ENCODE peak calls at places on chromosome 1, in four cellular contexts. P is adrenal gland, D is mesendoderm, Y is MM.1S. H is an unnamed sample.
A peak's percentile ranks its signal among the peaks of the same experiment; 100 is the strongest.

GRCh38 chr1:106675558-106675957 is 380.9 kb upstream of the PRMT6 start:
- DNase-seq in P (no peak), D (no peak), Y (no peak), H (no peak)

GRCh38 chr1:154611150-154611865 is 3.3 kb upstream of the ADAR start:
- DNase-seq in P (no peak), D (peak; percentile 13), Y (no peak), H (no peak)

GRCh38 chr1:211474426-211474825 is 17.5 kb downstream of the RD3 start:
- DNase-seq in P (no peak), D (no peak), Y (no peak), H (no peak)

GRCh38 chr1:175270361-175270760 is 77.8 kb upstream of the KIAA0040 start:
- DNase-seq in P (no peak), D (no peak), Y (peak; percentile 4), H (no peak)

GRCh38 chr1:67590329-67590728 is 94.7 kb upstream of the GADD45A start:
- DNase-seq in P (peak; percentile 23), D (no peak), Y (no peak), H (no peak)

GRCh38 chr1:190067592-190067991 is 410.1 kb downstream of the BRINP3 start:
- DNase-seq in P (no peak), D (no peak), Y (no peak), H (no peak)

GRCh38 chr1:2372551-2373490 is 18.5 kb downstream of the MORN1 start:
- DNase-seq in P (peak; percentile 14), D (no peak), Y (no peak), H (no peak)

GRCh38 chr1:228270032-228270431 is 62.2 kb downstream of the OBSCN start:
- DNase-seq in P (no peak), D (no peak), Y (no peak), H (no peak)

DNA sequence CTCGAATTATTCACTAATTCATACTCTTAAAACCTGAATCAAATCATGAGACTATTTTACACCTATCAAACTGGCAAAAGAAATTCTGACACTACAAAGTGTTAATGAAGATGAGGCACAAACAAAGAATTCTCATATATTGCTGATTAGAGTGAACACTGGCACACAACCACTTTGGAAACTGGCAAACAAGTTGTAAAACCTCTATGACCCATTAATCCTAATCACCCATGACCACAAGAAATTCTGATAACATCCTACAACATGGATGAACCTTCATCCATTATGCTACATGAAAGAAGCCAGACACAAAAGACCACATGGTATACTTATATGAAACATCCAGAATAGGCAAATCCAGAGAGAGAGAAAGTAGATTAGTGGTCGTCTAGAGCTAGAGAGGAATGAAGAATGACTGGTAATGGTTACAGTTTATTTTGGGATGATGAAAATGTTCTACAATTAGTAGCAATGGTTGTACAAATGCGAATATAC is 8.5 kb downstream of the GPBP1L1 start:
- DNase-seq in P (no peak), D (no peak), Y (no peak), H (no peak)
- H3K4me1 ChIP-seq in P (peaks cover 38% of the 10 kb centered on the region), D (no peaks in the 10 kb centered on the region), Y (peaks cover 9% of the 10 kb centered on the region), H (peaks cover 95% of the 10 kb centered on the region)

DNA sequence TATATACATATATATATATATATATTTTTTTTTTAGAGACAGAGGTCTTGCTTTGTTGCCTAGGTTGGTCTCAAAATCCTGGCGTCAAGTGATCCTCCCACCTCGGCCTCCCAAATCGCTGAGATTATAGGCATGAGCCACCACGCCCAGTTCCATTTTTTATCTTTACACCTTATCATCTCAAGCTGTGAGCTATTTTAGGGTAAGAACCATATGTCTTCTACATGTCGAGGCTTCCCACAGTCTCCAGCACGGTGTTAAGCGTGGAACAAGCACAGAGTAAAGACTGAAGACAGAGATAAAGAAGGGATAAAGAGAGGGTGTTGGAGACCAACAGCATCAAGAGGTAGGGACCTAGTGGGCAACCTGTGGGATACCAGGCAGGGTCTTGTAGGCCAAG is 14.2 kb downstream of the ARHGEF2 start:
- DNase-seq in P (no peak), D (peak; percentile 56), Y (no peak), H (no peak)
- H3K4me1 ChIP-seq in P (no peaks in the 10 kb centered on the region), D (no peaks in the 10 kb centered on the region), Y (peaks cover 38% of the 10 kb centered on the region), H (peaks cover 42% of the 10 kb centered on the region)

GRCh38 chr1:232555581-232556189 is 74.2 kb downstream of the SIPA1L2 start:
- DNase-seq in P (no peak), D (peak; percentile 67), Y (no peak), H (no peak)
- H3K4me1 ChIP-seq in P (no peaks in the 10 kb centered on the region), D (peaks cover 48% of the 10 kb centered on the region), Y (no peaks in the 10 kb centered on the region), H (peaks cover 9% of the 10 kb centered on the region)

GRCh38 chr1:188386666-188387065 is 1557.9 kb downstream of the PLA2G4A start:
- DNase-seq in P (no peak), D (no peak), Y (no peak), H (no peak)

GRCh38 chr1:188386161-188386560 is 1557.4 kb downstream of the PLA2G4A start:
- DNase-seq in P (no peak), D (peak; percentile 26), Y (no peak), H (no peak)
- H3K4me1 ChIP-seq in P (no peaks in the 10 kb centered on the region), D (no peaks in the 10 kb centered on the region), Y (no peaks in the 10 kb centered on the region), H (no peaks in the 10 kb centered on the region)

GRCh38 chr1:219965285-219965684 is 36.9 kb upstream of the SLC30A10 start:
- DNase-seq in P (no peak), D (peak; percentile 74), Y (no peak), H (no peak)
- H3K4me1 ChIP-seq in P (no peaks in the 10 kb centered on the region), D (no peaks in the 10 kb centered on the region), Y (no peaks in the 10 kb centered on the region), H (no peaks in the 10 kb centered on the region)

GRCh38 chr1:14739433-14739832 is 140.9 kb downstream of the KAZN start:
- DNase-seq in P (no peak), D (no peak), Y (no peak), H (no peak)

GRCh38 chr1:14738235-14738634 is 139.8 kb downstream of the KAZN start:
- DNase-seq in P (no peak), D (no peak), Y (no peak), H (no peak)

GRCh38 chr1:14738647-14739046 is 140.2 kb downstream of the KAZN start:
- DNase-seq in P (no peak), D (no peak), Y (no peak), H (no peak)

GRCh38 chr1:14735861-14736260 is 137.4 kb downstream of the KAZN start:
- DNase-seq in P (no peak), D (no peak), Y (no peak), H (no peak)

DNA sequence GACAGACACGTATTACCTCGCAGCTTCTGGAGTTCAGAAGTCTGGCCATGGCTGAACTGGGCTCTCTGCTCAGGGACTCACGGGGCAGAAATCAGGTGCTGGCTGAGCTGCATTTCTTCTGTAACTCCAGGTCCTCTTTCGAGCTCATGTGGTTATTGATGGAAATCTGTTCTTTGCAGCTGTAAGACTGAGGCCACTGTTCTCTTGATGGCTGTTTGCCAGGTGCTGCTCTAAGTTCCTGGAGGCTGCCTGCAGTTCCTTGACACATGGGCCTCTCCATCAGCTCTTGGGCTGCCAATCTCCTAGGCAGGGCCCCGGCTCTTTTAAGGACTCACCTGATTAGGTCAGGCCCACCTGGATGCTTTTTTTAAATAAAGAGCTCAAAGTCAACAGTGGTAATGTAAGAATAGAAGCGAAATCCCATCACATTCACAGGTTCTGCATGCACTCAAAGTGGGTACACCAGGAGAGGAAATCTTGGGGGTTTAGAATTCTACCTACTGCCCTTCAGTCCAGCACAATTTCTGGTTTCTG is 139.1 kb downstream of the KAZN start:
- DNase-seq in P (no peak), D (no peak), Y (no peak), H (no peak)
- H3K4me1 ChIP-seq in P (no peaks in the 10 kb centered on the region), D (peaks cover 29% of the 10 kb centered on the region), Y (no peaks in the 10 kb centered on the region), H (no peaks in the 10 kb centered on the region)

GRCh38 chr1:225882008-225882698 is at the start of gene TMEM63A:
- DNase-seq in P (peak; percentile 93), D (peak; percentile 93), Y (peak; percentile 97), H (peak; percentile 88)
- H3K4me1 ChIP-seq in P (peaks cover 28% of the 10 kb centered on the region), D (peaks cover 5% of the 10 kb centered on the region), Y (peaks cover 41% of the 10 kb centered on the region), H (peaks cover 47% of the 10 kb centered on the region)

DNA sequence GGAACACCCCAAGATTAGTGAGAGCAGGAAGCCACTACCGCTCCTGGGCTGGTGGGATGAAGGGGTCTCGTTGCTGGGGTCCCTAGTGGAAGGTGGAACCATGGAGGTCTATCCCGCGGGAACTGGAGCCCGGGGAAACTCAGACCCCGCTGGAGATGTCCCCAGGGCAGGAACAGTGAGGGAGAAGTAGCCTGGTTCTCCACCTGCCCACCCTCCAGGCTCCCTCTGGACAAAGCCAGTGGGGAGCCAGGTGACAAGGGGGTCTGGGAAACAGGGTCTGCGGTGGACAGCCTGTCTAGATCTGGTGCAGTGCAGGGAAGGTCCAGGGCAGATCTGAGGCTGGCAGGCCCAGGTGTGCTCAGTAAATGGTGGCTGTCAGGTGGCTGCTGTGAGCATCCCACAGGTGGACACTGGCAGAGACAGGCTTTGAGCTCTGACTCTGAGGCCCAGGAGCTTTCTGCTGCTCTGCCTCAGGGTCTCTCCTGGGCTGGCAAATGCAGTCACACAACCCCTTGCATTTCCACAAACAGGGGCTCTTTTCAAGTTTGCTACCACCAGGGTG is 88.0 kb upstream of the TLR5 start:
- DNase-seq in P (no peak), D (no peak), Y (no peak), H (no peak)
- H3K4me1 ChIP-seq in P (no peaks in the 10 kb centered on the region), D (no peaks in the 10 kb centered on the region), Y (no peaks in the 10 kb centered on the region), H (peaks cover 68% of the 10 kb centered on the region)

GRCh38 chr1:223724376-223724775 is 12.0 kb downstream of the CAPN2 start:
- DNase-seq in P (no peak), D (no peak), Y (no peak), H (no peak)
- H3K4me1 ChIP-seq in P (peaks cover 36% of the 10 kb centered on the region), D (peaks cover 13% of the 10 kb centered on the region), Y (peaks cover 41% of the 10 kb centered on the region), H (peaks cover 80% of the 10 kb centered on the region)

DNA sequence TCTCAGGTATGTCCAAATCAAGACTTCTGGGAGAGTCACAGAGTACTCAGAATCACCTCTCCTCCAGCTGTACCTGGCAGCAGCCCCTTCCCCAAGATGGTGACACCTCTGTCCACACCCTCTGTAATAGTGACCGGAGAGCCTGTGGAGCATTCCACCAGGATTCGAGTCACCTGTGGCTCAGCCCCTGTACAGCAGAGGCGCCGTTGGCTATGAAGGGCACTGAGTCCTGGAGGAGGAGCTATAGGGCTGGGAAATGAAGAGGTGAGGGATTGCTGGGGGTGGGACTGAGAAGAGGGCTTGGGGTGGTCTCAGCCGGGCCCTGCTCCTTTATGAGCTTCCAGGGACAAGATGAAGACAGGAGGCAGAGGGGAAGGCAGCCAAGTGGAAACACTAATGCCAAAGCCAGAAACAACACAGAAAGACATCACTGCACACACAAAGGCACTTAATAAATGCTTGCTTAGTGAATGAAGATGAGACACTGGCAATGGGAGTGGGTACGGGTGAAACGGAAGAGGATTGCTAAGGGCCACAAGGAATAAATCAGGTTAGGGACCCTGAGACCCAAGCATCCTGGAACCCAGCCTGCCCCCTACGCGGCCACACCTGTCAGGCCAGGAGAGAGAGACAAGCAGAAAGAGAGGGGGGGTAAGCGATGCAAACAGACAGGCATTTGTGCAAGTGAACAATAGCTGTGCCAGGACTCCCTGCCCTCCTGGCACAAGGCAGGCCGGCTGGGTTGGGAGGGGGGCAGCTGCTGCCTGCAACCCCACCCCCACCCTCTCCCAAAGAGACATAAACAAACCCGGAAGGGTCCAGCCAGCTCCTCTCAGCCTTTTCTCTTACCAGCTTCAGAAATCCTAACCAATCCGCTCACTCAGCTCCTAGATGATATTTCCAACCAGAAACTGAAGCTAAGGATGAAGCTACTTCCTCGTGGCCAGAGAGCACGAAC is 3.9 kb downstream of the ARHGEF2 start:
- DNase-seq in P (no peak), D (no peak), Y (no peak), H (no peak)
- H3K4me1 ChIP-seq in P (peaks cover 9% of the 10 kb centered on the region), D (peaks cover 21% of the 10 kb centered on the region), Y (peaks cover 46% of the 10 kb centered on the region), H (peaks cover 74% of the 10 kb centered on the region)